ENCODE peak calls at places on chromosome 17, in seven cellular contexts. One of them, this sample, is unnamed.

GRCh38 chr17:34456121-34456520 is 93.1 kb upstream of the CCL1 start:
- DNase-seq in LoVo: no peak
- DNase-seq in pancreas: no peak
- DNase-seq in NCI-H510A treated with DMSO at 0.1 percent for 48 hours: no peak
- DNase-seq in OCI-LY7: peak; percentile 22
- DNase-seq in right cardiac atrium: no peak
- DNase-seq in DMS53: no peak
- DNase-seq in this sample: no peak

GRCh38 chr17:50935201-50936124 is 69.3 kb upstream of the TOB1 start:
- DNase-seq in LoVo: peak; percentile 60
- DNase-seq in pancreas: peak; percentile 98
- DNase-seq in right cardiac atrium: peak; percentile 71
- DNase-seq in NCI-H510A treated with DMSO at 0.1 percent for 48 hours: no peak
- DNase-seq in OCI-LY7: no peak
- DNase-seq in DMS53: no peak
- DNase-seq in this sample: no peak

GRCh38 chr17:4249452-4250029 is 14.2 kb downstream of the ANKFY1 start:
- DNase-seq in NCI-H510A treated with DMSO at 0.1 percent for 48 hours: peak; percentile 20
- DNase-seq in right cardiac atrium: no peak
- DNase-seq in pancreas: no peak
- DNase-seq in LoVo: peak; percentile 53
- DNase-seq in DMS53: peak; percentile 50
- DNase-seq in OCI-LY7: peak; percentile 60
- DNase-seq in this sample: peak; percentile 35

GRCh38 chr17:12667299-12667958 is 1.7 kb downstream of the MYOCD start:
- DNase-seq in OCI-LY7: peak; percentile 22
- DNase-seq in right cardiac atrium: no peak
- DNase-seq in pancreas: no peak
- DNase-seq in LoVo: no peak
- DNase-seq in NCI-H510A treated with DMSO at 0.1 percent for 48 hours: no peak
- DNase-seq in DMS53: peak; percentile 1
- DNase-seq in this sample: no peak

GRCh38 chr17:79196913-79197312 is 122.3 kb downstream of the ENGASE start:
- DNase-seq in LoVo: no peak
- DNase-seq in OCI-LY7: no peak
- DNase-seq in NCI-H510A treated with DMSO at 0.1 percent for 48 hours: no peak
- DNase-seq in right cardiac atrium: no peak
- DNase-seq in DMS53: no peak
- DNase-seq in pancreas: no peak
- DNase-seq in this sample: no peak

GRCh38 chr17:71845354-71845753 is 275.5 kb upstream of the SOX9 start:
- DNase-seq in right cardiac atrium: no peak
- DNase-seq in pancreas: no peak
- DNase-seq in DMS53: no peak
- DNase-seq in OCI-LY7: no peak
- DNase-seq in NCI-H510A treated with DMSO at 0.1 percent for 48 hours: no peak
- DNase-seq in LoVo: no peak
- DNase-seq in this sample: no peak

GRCh38 chr17:19757536-19758180 is 9.6 kb upstream of the ALDH3A1 start:
- DNase-seq in OCI-LY7: no peak
- DNase-seq in pancreas: no peak
- DNase-seq in LoVo: no peak
- DNase-seq in NCI-H510A treated with DMSO at 0.1 percent for 48 hours: no peak
- DNase-seq in right cardiac atrium: no peak
- DNase-seq in DMS53: no peak
- DNase-seq in this sample: no peak

GRCh38 chr17:51287412-51287811 is 27.1 kb downstream of the UTP18 start:
- DNase-seq in DMS53: no peak
- DNase-seq in right cardiac atrium: no peak
- DNase-seq in pancreas: no peak
- DNase-seq in OCI-LY7: no peak
- DNase-seq in LoVo: no peak
- DNase-seq in NCI-H510A treated with DMSO at 0.1 percent for 48 hours: no peak
- DNase-seq in this sample: no peak

GRCh38 chr17:76139801-76140660 is 1.0 kb downstream of the FOXJ1 start:
- DNase-seq in NCI-H510A treated with DMSO at 0.1 percent for 48 hours: no peak
- DNase-seq in right cardiac atrium: no peak
- DNase-seq in LoVo: no peak
- DNase-seq in DMS53: peak; percentile 98
- DNase-seq in OCI-LY7: no peak
- DNase-seq in pancreas: peak; percentile 25
- DNase-seq in this sample: no peak

GRCh38 chr17:40557531-40558299 is 7.6 kb downstream of the CCR7 start:
- DNase-seq in LoVo: no peak
- DNase-seq in DMS53: no peak
- DNase-seq in NCI-H510A treated with DMSO at 0.1 percent for 48 hours: no peak
- DNase-seq in right cardiac atrium: peak; percentile 75
- DNase-seq in OCI-LY7: no peak
- DNase-seq in pancreas: no peak
- DNase-seq in this sample: no peak

GRCh38 chr17:45394913-45395568 is 37.6 kb downstream of the ARHGAP27 start:
- DNase-seq in NCI-H510A treated with DMSO at 0.1 percent for 48 hours: peak; percentile 60
- DNase-seq in DMS53: peak; percentile 90
- DNase-seq in pancreas: peak; percentile 60
- DNase-seq in LoVo: peak; percentile 28
- DNase-seq in OCI-LY7: peak; percentile 60
- DNase-seq in right cardiac atrium: peak; percentile 71
- DNase-seq in this sample: peak; percentile 56

GRCh38 chr17:38705803-38706624 is 941 bp downstream of the MLLT6 start:
- DNase-seq in NCI-H510A treated with DMSO at 0.1 percent for 48 hours: peak; percentile 51
- DNase-seq in LoVo: peak; percentile 11
- DNase-seq in right cardiac atrium: peak; percentile 72
- DNase-seq in OCI-LY7: peak; percentile 22
- DNase-seq in pancreas: peak; percentile 60
- DNase-seq in DMS53: peak; percentile 50
- DNase-seq in this sample: peak; percentile 43

GRCh38 chr17:65855245-65855644 is 293.8 kb upstream of the AXIN2 start:
- DNase-seq in NCI-H510A treated with DMSO at 0.1 percent for 48 hours: no peak
- DNase-seq in DMS53: peak; percentile 12
- DNase-seq in LoVo: peak; percentile 69
- DNase-seq in pancreas: no peak
- DNase-seq in OCI-LY7: no peak
- DNase-seq in right cardiac atrium: no peak
- DNase-seq in this sample: peak; percentile 20

GRCh38 chr17:35930211-35931065 is at the start of gene RDM1:
- DNase-seq in right cardiac atrium: peak; percentile 58
- DNase-seq in DMS53: peak; percentile 90
- DNase-seq in NCI-H510A treated with DMSO at 0.1 percent for 48 hours: peak; percentile 50
- DNase-seq in OCI-LY7: peak; percentile 70
- DNase-seq in pancreas: peak; percentile 47
- DNase-seq in LoVo: peak; percentile 79
- DNase-seq in this sample: peak; percentile 79